ENCODE peak calls at places on chromosomes 2 and 18, in nine cellular contexts. L is psoas muscle; I is neural progenitor cell; D is right cardiac atrium; J is tibial nerve; H is breast epithelium; S is HCT116; Z is PC-9; O is CD8-positive, alpha-beta T cell. G is an unnamed sample. For H3K4me1, the result is how much of the 10 kb centered on the place peaks cover.

GRCh38 chr18:48847807-48848486 is 102.8 kb downstream of the SMAD7 start:
- DNase-seq in L (no peak), I (peak), D (peak), J (no peak), H (no peak), S (no peak), Z (no peak), O (no peak), G (no peak)

GRCh38 chr2:230347659-230348305 is 20.8 kb downstream of the SP140L start:
- DNase-seq in L (no peak), I (no peak), D (no peak), J (no peak), H (no peak), S (no peak), Z (no peak), O (no peak), G (no peak)

GRCh38 chr2:1910021-1910420 is 165.7 kb upstream of the PXDN start:
- DNase-seq in L (no peak), I (no peak), D (no peak), J (no peak), H (no peak), S (no peak), Z (no peak), O (no peak), G (no peak)

GRCh38 chr2:216956820-216957493 is 97.1 kb upstream of the TNP1 start:
- DNase-seq in L (no peak), I (no peak), D (no peak), J (no peak), H (no peak), S (no peak), Z (no peak), O (no peak), G (no peak)

GRCh38 chr2:18412980-18413793 is 147.3 kb downstream of the RDH14 start:
- DNase-seq in L (no peak), I (no peak), D (no peak), J (no peak), H (no peak), S (peak), Z (no peak), O (no peak), G (no peak)

GRCh38 chr18:63681449-63682381 is 20.0 kb upstream of the SERPINB3 start:
- DNase-seq in L (no peak), I (no peak), D (no peak), J (no peak), H (no peak), S (no peak), Z (peak), O (no peak), G (no peak)

GRCh38 chr18:13036622-13037320 is 45.6 kb downstream of the CEP192 start:
- DNase-seq in L (no peak), I (no peak), D (no peak), J (no peak), H (no peak), S (no peak), Z (no peak), O (no peak), G (no peak)

GRCh38 chr2:153487993-153488562 is 9.5 kb upstream of the RPRM start:
- DNase-seq in L (no peak), I (peak), D (no peak), J (no peak), H (no peak), S (no peak), Z (no peak), O (no peak), G (no peak)

GRCh38 chr18:35703043-35703688 is 121.6 kb downstream of the GALNT1 start:
- DNase-seq in L (no peak), I (no peak), D (no peak), J (no peak), H (no peak), S (no peak), Z (no peak), O (no peak), G (no peak)

GRCh38 chr18:37554399-37554787 is 11.2 kb downstream of the CELF4 start:
- DNase-seq in L (no peak), I (peak), D (no peak), J (no peak), H (no peak), S (no peak), Z (no peak), O (no peak), G (no peak)

GRCh38 chr18:42736074-42736473 is 379.4 kb downstream of the RIT2 start:
- DNase-seq in L (no peak), I (no peak), D (no peak), J (no peak), H (no peak), S (no peak), Z (no peak), O (no peak), G (no peak)

GRCh38 chr2:23649819-23650218 is 264.8 kb downstream of the KLHL29 start:
- DNase-seq in L (no peak), I (no peak), D (no peak), J (no peak), H (no peak), S (no peak), Z (no peak), O (no peak), G (no peak)

GRCh38 chr18:67354091-67354490 is 162.4 kb downstream of the DSEL start:
- DNase-seq in L (no peak), I (no peak), D (no peak), J (no peak), H (no peak), S (no peak), Z (no peak), O (no peak), G (no peak)

GRCh38 chr2:19673213-19673791 is 228.5 kb downstream of the TTC32 start:
- DNase-seq in L (no peak), I (no peak), D (peak), J (no peak), H (peak), S (no peak), Z (peak), O (no peak), G (no peak)

GRCh38 chr18:23302852-23303527 is 150.1 kb upstream of the RIOK3 start:
- DNase-seq in L (no peak), I (no peak), D (no peak), J (no peak), H (no peak), S (no peak), Z (peak), O (no peak), G (no peak)

GRCh38 chr2:133824869-133825268 is 256.6 kb upstream of the NCKAP5 start:
- DNase-seq in L (no peak), I (no peak), D (no peak), J (no peak), H (no peak), S (no peak), Z (no peak), O (no peak), G (no peak)

GRCh38 chr2:149767516-149767974 is 180.0 kb upstream of the MMADHC start:
- DNase-seq in L (no peak), I (no peak), D (no peak), J (peak), H (no peak), S (no peak), Z (no peak), O (no peak), G (no peak)

GRCh38 chr2:105977212-105977611 is 216.9 kb downstream of the UXS1 start:
- DNase-seq in L (no peak), I (no peak), D (no peak), J (no peak), H (no peak), S (peak), Z (peak), O (no peak), G (no peak)

GRCh38 chr2:46701152-46701551 is 214.5 kb downstream of the MCFD2 start:
- DNase-seq in L (no peak), I (no peak), D (no peak), J (no peak), H (no peak), S (no peak), Z (no peak), O (no peak), G (no peak)

GRCh38 chr2:73174941-73175662 is 27.3 kb upstream of the NOTO start:
- DNase-seq in L (peak), I (no peak), D (no peak), J (no peak), H (no peak), S (no peak), Z (no peak), O (no peak), G (no peak)
- H3K27ac ChIP-seq in L (no peak), I (no peak), D (no peak), J (no peak), H (peak), S (no peak), Z (no peak), O (no peak), G (peak)

DNA sequence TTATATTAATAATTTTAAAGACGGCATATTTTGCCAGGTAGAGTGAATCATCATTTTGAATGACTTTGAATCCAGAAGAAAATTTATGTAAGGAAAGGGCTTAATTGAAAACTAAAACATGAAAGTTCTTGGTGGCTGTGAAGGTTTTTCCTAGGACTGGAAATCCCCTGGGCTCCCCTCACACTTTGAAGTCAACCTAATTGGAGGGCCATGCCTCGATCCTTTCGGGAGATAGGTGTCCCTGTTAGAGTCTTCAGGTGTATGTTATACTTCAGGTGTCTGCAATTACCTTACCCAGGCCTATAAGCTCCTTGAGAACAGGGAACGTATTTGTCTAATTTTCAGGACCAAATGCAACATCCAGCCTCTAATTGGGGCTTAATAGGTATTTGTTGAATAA is 73.0 kb downstream of the ARL4C start:
- DNase-seq in L (no peak), I (no peak), D (no peak), J (no peak), H (no peak), S (no peak), Z (no peak), O (no peak), G (no peak)
- H3K4me1 ChIP-seq in L (under half), I (under half), D (under half), J (under half), H (under half), S (half or more), Z (half or more), O (half or more), G (under half)

GRCh38 chr2:15588329-15588919 is 3.2 kb upstream of the DDX1 start:
- DNase-seq in L (peak), I (peak), D (peak), J (peak), H (peak), S (peak), Z (no peak), O (peak), G (no peak)
- H3K4me3 ChIP-seq in L (no peak), I (no peak), D (no peak), J (no peak), H (no peak), S (no peak), Z (no peak), O (no peak), G (no peak)

GRCh38 chr2:39492701-39493100 is 55.6 kb upstream of the MAP4K3 start:
- DNase-seq in L (no peak), I (no peak), D (no peak), J (no peak), H (no peak), S (no peak), Z (no peak), O (no peak), G (no peak)
- H3K27ac ChIP-seq in L (peak), I (no peak), D (no peak), J (no peak), H (no peak), S (no peak), Z (peak), O (no peak), G (no peak)

DNA sequence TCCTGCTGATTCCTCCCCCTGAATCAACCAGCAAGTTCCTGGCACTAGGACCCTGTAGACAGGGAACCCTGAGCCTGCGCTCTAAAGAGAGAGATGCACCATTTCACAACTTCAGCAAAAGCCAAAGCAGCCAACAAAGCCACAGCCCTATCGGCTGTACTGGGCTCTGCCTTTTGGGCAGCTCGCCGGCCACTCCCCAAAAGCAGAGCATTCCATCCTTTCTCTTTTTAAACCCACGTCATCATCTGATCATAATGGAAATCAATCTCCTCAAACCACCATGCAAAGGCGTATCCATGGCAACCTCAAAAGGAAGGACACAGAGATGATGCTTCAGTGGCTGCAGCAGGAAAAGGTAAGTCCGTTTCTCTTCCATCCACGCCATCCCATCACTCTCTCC is 5.3 kb upstream of the DCTN1 start:
- DNase-seq in L (no peak), I (no peak), D (no peak), J (no peak), H (no peak), S (no peak), Z (no peak), O (no peak), G (no peak)
- H3K4me1 ChIP-seq in L (half or more), I (under half), D (under half), J (under half), H (under half), S (under half), Z (under half), O (under half), G (half or more)